ENCODE peak calls at places on chromosomes 4 and X, in five cellular contexts. X, P, U, Y and H are unnamed samples.

GRCh38 chrX:25076941-25077500 is 61.3 kb upstream of the ARX start:
- DNase-seq in X (no peak), U (no peak), P (no peak), Y (no peak), H (no peak)

GRCh38 chr4:6383019-6383404 is 89.4 kb downstream of the PPP2R2C start:
- DNase-seq in U (no peak), X (no peak), P (no peak), Y (no peak), H (no peak)

GRCh38 chr4:71771613-71772012 is 12.3 kb downstream of the GC start:
- DNase-seq in X (no peak), Y (no peak), U (no peak), P (no peak), H (no peak)

GRCh38 chr4:137124278-137124932 is 407.9 kb downstream of the PCDH18 start:
- DNase-seq in X (peak), U (no peak), P (peak), Y (no peak), H (peak)

GRCh38 chr4:31307026-31307425 is 586.9 kb downstream of the PCDH7 start:
- DNase-seq in X (no peak), U (no peak), Y (no peak), P (no peak), H (peak)

GRCh38 chrX:72299891-72300630 is 5.7 kb downstream of the CITED1 start:
- DNase-seq in X (no peak), Y (no peak), P (no peak), U (no peak), H (no peak)

GRCh38 chr4:55312491-55313101 is 33.4 kb upstream of the SRD5A3 start:
- DNase-seq in U (no peak), Y (peak), X (peak), P (no peak), H (peak)

GRCh38 chrX:95539041-95539440 is 1145.6 kb upstream of the DIAPH2 start:
- DNase-seq in P (no peak), U (no peak), X (no peak), Y (no peak), H (no peak)

GRCh38 chrX:40172169-40172979 is 74.6 kb upstream of the BCOR start:
- DNase-seq in Y (peak), U (peak), X (no peak), P (no peak), H (peak)

GRCh38 chr4:20615492-20616136 is 84.6 kb upstream of the PACRGL start:
- DNase-seq in P (no peak), X (peak), Y (no peak), U (no peak), H (no peak)

GRCh38 chr4:155885666-155886065 is 17.8 kb upstream of the TDO2 start:
- DNase-seq in Y (no peak), X (no peak), U (no peak), P (no peak), H (no peak)

GRCh38 chr4:169620846-169621228 is 459 bp downstream of the CLCN3 start:
- DNase-seq in U (no peak), P (no peak), Y (no peak), X (no peak), H (no peak)

GRCh38 chrX:138865093-138865649 is 153.7 kb upstream of the FGF13 start:
- DNase-seq in U (no peak), Y (no peak), X (no peak), P (no peak), H (no peak)

GRCh38 chr4:31020363-31020762 is 300.2 kb downstream of the PCDH7 start:
- DNase-seq in U (no peak), P (no peak), Y (no peak), X (no peak), H (no peak)

GRCh38 chr4:929096-929765 is 2.9 kb downstream of the GAK start:
- DNase-seq in U (no peak), X (no peak), P (no peak), Y (no peak), H (no peak)

GRCh38 chr4:87377816-87378215 is 13.2 kb downstream of the HSD17B11 start:
- DNase-seq in U (no peak), P (no peak), Y (no peak), X (no peak), H (no peak)

GRCh38 chr4:5923306-5923830 is 30.5 kb upstream of the CRMP1 start:
- DNase-seq in Y (no peak), P (no peak), U (no peak), X (no peak), H (no peak)

GRCh38 chr4:139014391-139015268 is 951 bp upstream of the NOCT start:
- DNase-seq in P (peak), Y (no peak), U (no peak), X (peak), H (peak)

GRCh38 chr4:41746025-41746439 is 2.5 kb downstream of the PHOX2B start:
- DNase-seq in X (no peak), U (no peak), P (no peak), Y (peak), H (no peak)

GRCh38 chrX:133461226-133461625 is 45.9 kb upstream of the GPC4 start:
- DNase-seq in P (no peak), U (no peak), Y (no peak), X (no peak), H (no peak)

GRCh38 chrX:69124108-69124507 is 41.1 kb downstream of the PJA1 start:
- DNase-seq in X (no peak), Y (no peak), U (no peak), P (no peak), H (no peak)

GRCh38 chrX:52608961-52609360 is 45.7 kb downstream of the SSX7 start:
- DNase-seq in U (no peak), X (no peak), Y (no peak), P (no peak), H (no peak)

GRCh38 chr4:169229571-169230028 is 41.2 kb downstream of the SH3RF1 start:
- DNase-seq in Y (no peak), X (peak), P (no peak), U (no peak), H (no peak)

GRCh38 chr4:82394896-82395295 is 21.1 kb upstream of the HNRNPD start:
- DNase-seq in P (no peak), X (no peak), U (no peak), Y (no peak), H (no peak)

GRCh38 chrX:112851806-112852205 is 11.2 kb upstream of the AMOT start:
- DNase-seq in P (peak), Y (no peak), X (no peak), U (no peak), H (no peak)

GRCh38 chr4:94995684-94996394 is 238.1 kb downstream of the BMPR1B start:
- DNase-seq in P (no peak), X (no peak), Y (no peak), U (no peak), H (peak)

GRCh38 chr4:153651041-153651960 is 32.8 kb upstream of the TLR2 start:
- DNase-seq in U (no peak), P (no peak), X (no peak), Y (no peak), H (no peak)

GRCh38 chr4:40858946-40859345 is 109.2 kb downstream of the NSUN7 start:
- DNase-seq in P (no peak), X (no peak), U (no peak), Y (no peak), H (no peak)

DNA sequence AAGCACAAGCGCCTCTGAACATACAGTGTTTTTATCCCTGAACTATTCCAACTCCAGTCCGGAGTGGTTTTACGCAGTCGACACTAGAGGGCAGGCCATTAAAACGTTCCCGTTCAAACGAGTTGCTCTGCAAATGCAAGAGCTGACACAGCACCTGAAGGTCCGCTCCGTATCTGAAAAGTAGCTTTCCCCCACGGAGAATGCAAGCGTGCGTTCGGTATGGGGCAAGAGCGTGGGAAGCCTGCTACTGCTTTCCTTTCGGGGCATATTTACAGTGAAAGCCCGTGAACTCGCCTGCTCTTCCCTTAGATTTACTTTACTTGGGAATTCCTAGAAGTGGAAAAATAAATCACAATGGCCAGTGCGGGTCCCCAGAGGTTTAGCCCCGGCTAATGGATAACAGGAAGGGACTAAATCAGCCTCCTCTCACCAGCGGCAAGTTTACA is 190.8 kb downstream of the TSPAN5 start:
- DNase-seq in U (peak), X (peak), Y (peak), P (no peak), H (peak)
- TF ChIP-seq JUND in U (peak), X (no peak), Y (no peak), P (no peak), H (no peak)

DNA sequence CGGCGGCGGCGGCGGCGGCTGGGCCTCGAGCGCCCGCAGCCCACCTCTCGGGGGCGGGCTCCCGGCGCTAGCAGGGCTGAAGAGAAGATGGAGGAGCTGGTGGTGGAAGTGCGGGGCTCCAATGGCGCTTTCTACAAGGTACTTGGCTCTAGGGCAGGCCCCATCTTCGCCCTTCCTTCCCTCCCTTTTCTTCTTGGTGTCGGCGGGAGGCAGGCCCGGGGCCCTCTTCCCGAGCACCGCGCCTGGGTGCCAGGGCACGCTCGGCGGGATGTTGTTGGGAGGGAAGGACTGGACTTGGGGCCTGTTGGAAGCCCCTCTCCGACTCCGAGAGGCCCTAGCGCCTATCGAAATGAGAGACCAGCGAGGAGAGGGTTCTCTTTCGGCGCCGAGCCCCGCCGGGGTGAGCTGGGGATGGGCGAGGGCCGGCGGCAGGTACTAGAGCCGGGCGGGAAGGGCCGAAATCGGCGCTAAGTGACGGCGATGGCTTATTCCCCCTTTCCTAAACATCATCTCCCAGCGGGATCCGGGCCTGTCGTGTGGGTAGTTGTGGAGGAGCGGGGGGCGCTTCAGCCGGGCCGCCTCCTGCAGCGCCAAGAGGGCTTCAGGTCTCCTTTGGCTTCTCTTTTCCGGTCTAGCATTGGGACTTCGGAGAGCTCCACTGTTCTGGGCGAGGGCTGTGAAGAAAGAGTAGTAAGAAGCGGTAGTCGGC is 528 bp downstream of the FMR1 start:
- DNase-seq in U (peak), P (no peak), X (no peak), Y (peak), H (peak)
- TF ChIP-seq JUND in U (no peak), P (no peak), X (no peak), Y (no peak), H (no peak)

GRCh38 chr4:56757270-56757746 is 64.2 kb downstream of the SPINK2 start:
- DNase-seq in P (no peak), U (no peak), Y (no peak), X (no peak), H (no peak)
- TF ChIP-seq JUND in P (no peak), U (no peak), Y (no peak), X (no peak), H (no peak)

GRCh38 chr4:7425171-7425570 is 9.6 kb downstream of the PSAPL1 start:
- DNase-seq in P (no peak), Y (peak), X (no peak), U (no peak), H (no peak)
- TF ChIP-seq JUND in P (no peak), Y (no peak), X (no peak), U (no peak), H (no peak)

GRCh38 chrX:45445745-45446412 is 245.2 kb upstream of the DIPK2B start:
- DNase-seq in X (peak), P (no peak), Y (no peak), U (no peak), H (no peak)
- TF ChIP-seq JUND in X (peak), P (no peak), Y (no peak), U (no peak), H (no peak)